ENCODE peak calls at places on chromosomes 6 and 20, in five cellular contexts. W is lower lobe of right lung, D is WTC11, X is GM13977, G is tibial nerve. F is an unnamed sample.

GRCh38 chr6:169296170-169296569 is 42.5 kb upstream of the THBS2 start:
- DNase-seq in W (no peak), D (no peak), X (no peak), G (no peak), F (no peak)

GRCh38 chr20:4038676-4039075 is 23.3 kb upstream of the RNF24 start:
- DNase-seq in W (no peak), D (no peak), X (no peak), G (no peak), F (no peak)

GRCh38 chr6:24325978-24326377 is 31.9 kb downstream of the DCDC2 start:
- DNase-seq in W (no peak), D (no peak), X (no peak), G (no peak), F (no peak)

GRCh38 chr6:113731528-113731927 is 125.6 kb upstream of the MARCKS start:
- DNase-seq in W (no peak), D (no peak), X (no peak), G (no peak), F (no peak)

GRCh38 chr6:169619650-169620049 is 82.2 kb downstream of the WDR27 start:
- DNase-seq in W (no peak), D (no peak), X (no peak), G (no peak), F (no peak)

GRCh38 chr6:19478992-19479391 is 358.2 kb upstream of the ID4 start:
- DNase-seq in W (no peak), D (no peak), X (no peak), G (no peak), F (no peak)

GRCh38 chr6:38404355-38404754 is 235.4 kb downstream of the BTBD9 start:
- DNase-seq in W (no peak), D (no peak), X (no peak), G (no peak), F (no peak)

GRCh38 chr6:11613858-11614257 is 76.3 kb downstream of the TMEM170B start:
- DNase-seq in W (no peak), D (no peak), X (no peak), G (no peak), F (peak; percentile 67)

GRCh38 chr20:47360489-47361267 is 4.2 kb upstream of the ZMYND8 start:
- DNase-seq in W (peak; percentile 87), D (peak; percentile 54), X (peak; percentile 44), G (peak; percentile 70), F (peak; percentile 62)

GRCh38 chr20:41750137-41750536 is 132.0 kb upstream of the CHD6 start:
- DNase-seq in W (no peak), D (no peak), X (no peak), G (no peak), F (no peak)

GRCh38 chr20:62157387-62158087 is 14.0 kb downstream of the SS18L1 start:
- DNase-seq in W (no peak), D (no peak), X (no peak), G (no peak), F (no peak)

DNA sequence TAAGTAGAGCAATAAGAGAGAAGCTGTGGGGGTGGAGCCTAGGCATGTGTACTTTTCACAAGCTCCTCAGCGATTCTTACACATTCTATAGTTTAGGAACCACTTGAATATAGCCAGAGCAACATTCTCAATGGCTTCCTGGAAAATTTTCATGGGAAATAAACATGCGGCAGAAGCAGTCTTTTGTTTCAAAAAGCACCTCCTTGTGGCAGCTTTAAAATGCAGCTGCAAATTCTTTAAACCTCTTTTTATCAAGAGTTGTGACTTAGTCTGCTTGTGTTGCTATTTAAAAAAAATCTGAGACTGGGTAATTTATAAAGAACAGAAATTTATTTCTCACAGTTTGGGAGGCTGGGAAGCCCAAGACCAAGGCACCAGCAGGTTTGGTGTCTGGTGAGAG is 23.8 kb downstream of the NKX2-2 start:
- DNase-seq in W (no peak), D (no peak), X (no peak), G (no peak), F (no peak)
- TF ChIP-seq CTCF in W (peak; percentile 12), D (no peak), X (no peak), G (no peak), F (peak; percentile 34)

DNA sequence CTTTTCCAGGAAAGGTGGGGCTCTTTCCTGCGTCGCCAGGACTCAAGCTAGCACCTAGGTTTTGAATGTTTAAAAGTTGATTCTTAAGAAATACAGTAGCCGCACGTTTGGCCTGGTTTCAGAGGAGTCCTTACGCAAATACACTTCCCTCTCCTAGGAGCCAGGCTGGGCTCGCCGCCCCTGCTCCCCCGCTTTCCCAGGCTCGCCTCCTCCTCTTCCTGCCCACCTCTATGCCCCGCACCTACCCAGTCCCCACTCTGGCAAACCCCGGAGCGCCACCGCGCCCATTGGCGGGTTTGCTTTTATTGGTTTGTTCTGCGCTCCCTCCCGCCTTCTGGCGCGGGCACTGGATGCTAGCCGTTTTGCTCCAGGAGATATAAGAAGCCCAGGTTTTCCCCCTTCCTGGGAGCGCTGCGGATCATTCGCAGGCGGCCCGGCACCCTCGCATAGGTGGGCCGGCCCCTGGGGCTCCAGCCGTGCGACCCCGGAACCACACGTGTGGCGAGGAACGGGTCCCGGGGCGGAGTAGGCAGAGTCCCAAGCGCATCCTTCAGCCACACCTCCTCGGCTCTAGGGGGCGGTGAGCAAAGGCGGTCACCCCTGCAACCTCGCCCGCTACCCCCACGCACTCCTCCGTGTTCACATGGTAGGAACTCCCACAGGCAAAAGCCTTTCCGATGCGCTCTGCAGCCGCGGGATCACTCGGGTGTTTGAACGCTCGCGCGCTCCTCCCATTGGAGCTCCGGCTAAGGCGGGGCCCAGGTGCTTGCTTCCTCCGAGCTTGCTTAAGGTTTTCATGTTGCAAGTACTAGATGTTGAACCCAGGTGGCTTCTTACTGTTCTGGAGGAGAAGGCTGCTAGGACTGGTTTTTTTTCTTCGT is 119.0 kb downstream of the RTN4IP1 start:
- DNase-seq in W (peak; percentile 89), D (peak; percentile 65), X (peak; percentile 75), G (no peak), F (no peak)
- TF ChIP-seq CTCF in W (no peak), D (no peak), X (no peak), G (no peak), F (no peak)

GRCh38 chr20:38303908-38304379 is at the start of gene BPI:
- DNase-seq in W (peak; percentile 80), D (no peak), X (no peak), G (peak; percentile 33), F (no peak)

GRCh38 chr20:38307371-38308046 is 3.6 kb downstream of the BPI start:
- DNase-seq in W (no peak), D (no peak), X (no peak), G (no peak), F (no peak)

GRCh38 chr20:38305541-38305940 is 1.6 kb downstream of the BPI start:
- DNase-seq in W (no peak), D (no peak), X (no peak), G (no peak), F (no peak)

GRCh38 chr20:38302721-38303120 is 1.2 kb upstream of the BPI start:
- DNase-seq in W (no peak), D (peak; percentile 42), X (no peak), G (no peak), F (no peak)

GRCh38 chr20:38304845-38305447 is 990 bp downstream of the BPI start:
- DNase-seq in W (peak; percentile 75), D (peak; percentile 85), X (peak; percentile 53), G (no peak), F (no peak)
- TF ChIP-seq CTCF in W (peak; percentile 32), D (peak; percentile 47), X (peak; percentile 61), G (peak; percentile 49), F (peak; percentile 63)

GRCh38 chr20:57270204-57270937 is 3.9 kb upstream of the BMP7 start:
- DNase-seq in W (no peak), D (no peak), X (no peak), G (no peak), F (no peak)
- TF ChIP-seq CTCF in W (no peak), D (no peak), X (no peak), G (no peak), F (no peak)

GRCh38 chr20:33291830-33292355 is 8.9 kb downstream of the BPIFB1 start:
- DNase-seq in W (peak; percentile 68), D (peak; percentile 91), X (peak; percentile 76), G (peak; percentile 11), F (no peak)
- TF ChIP-seq CTCF in W (peak; percentile 85), D (peak; percentile 100), X (peak; percentile 91), G (peak; percentile 59), F (peak; percentile 92)

DNA sequence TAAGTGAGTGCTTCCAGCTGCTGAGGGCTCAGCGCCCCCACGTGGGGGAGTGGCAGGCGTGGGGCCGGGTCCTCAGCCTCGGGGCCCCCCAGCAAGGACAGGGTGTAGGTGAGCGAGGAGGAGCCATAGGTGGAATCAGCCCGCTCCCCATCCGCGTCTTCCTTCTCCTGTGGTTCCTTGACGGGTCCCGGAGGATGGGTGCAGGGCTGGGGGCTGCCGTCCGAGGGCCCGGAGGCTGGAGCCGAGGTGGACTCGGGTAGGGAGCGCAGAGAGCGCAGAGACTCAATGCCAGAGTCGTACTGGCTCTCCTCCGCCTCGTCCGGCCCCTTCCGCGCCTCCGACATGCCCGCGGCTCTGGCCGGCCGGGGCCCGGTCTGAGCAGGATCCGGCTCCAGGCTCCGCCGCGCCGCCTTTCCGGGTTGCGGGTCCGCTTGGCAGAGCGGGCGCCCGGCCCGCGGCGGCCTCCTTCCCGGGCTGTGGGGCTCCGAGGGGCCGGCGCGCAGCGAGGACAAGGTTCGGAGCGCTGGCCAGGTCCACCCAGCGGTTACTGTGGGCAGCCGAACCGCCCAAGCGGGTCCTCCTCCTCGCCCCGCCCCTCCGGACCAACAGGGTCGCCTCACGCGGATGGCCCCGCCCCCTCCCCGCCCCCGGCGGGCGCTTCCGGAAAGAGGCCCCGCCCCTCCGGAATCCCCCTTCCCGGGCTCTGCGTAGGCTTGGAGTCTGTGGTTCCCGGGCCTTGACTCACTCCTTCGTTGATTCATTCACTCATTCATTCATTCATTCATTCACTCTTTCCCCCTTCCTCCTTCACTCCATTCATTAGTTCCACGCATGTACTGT is at the start of gene NFKBIE:
- DNase-seq in W (peak; percentile 96), D (peak; percentile 97), X (peak; percentile 96), G (peak; percentile 92), F (peak; percentile 76)
- TF ChIP-seq CTCF in W (peak; percentile 16), D (no peak), X (peak; percentile 70), G (peak; percentile 67), F (peak; percentile 38)

GRCh38 chr6:94177429-94177828 is 758.1 kb upstream of the EPHA7 start:
- DNase-seq in W (no peak), D (no peak), X (no peak), G (no peak), F (no peak)
- TF ChIP-seq CTCF in W (no peak), D (no peak), X (no peak), G (no peak), F (no peak)

F was measured in AG09319.